ENCODE peak calls at places on chromosomes 13 and 19, in eight cellular contexts. B, R, P, I, Z, V, O and X are unnamed samples.

GRCh38 chr19:4362871-4363545 is 19.6 kb downstream of the MPND start:
- DNase-seq in B (no peak), R (no peak), P (no peak), I (no peak), Z (no peak), V (no peak), O (no peak), X (no peak)

GRCh38 chr13:28717170-28717569 is 1.6 kb downstream of the SLC46A3 start:
- DNase-seq in B (no peak), R (no peak), P (no peak), I (no peak), Z (no peak), V (no peak), O (no peak), X (no peak)

GRCh38 chr13:48862572-48862971 is 113.1 kb upstream of the FNDC3A start:
- DNase-seq in B (no peak), R (no peak), P (no peak), I (no peak), Z (no peak), V (no peak), O (peak; percentile 33), X (peak; percentile 97)

GRCh38 chr19:10761443-10762242 is 43.8 kb downstream of the DNM2 start:
- DNase-seq in B (no peak), R (no peak), P (no peak), I (no peak), Z (no peak), V (no peak), O (no peak), X (no peak)

GRCh38 chr13:45728759-45729158 is 26.6 kb downstream of the CBY2 start:
- DNase-seq in B (no peak), R (peak; percentile 10), P (no peak), I (no peak), Z (no peak), V (no peak), O (no peak), X (peak; percentile 76)

GRCh38 chr19:30689474-30689873 is 317.3 kb downstream of the ZNF536 start:
- DNase-seq in B (no peak), R (no peak), P (no peak), I (no peak), Z (no peak), V (no peak), O (no peak), X (no peak)

GRCh38 chr19:48881741-48882657 is 9.8 kb downstream of the PPP1R15A start:
- DNase-seq in B (no peak), R (no peak), P (no peak), I (no peak), Z (no peak), V (no peak), O (no peak), X (peak; percentile 63)

GRCh38 chr19:55132453-55133129 is 15.2 kb upstream of the PPP1R12C start:
- DNase-seq in B (no peak), R (no peak), P (no peak), I (no peak), Z (no peak), V (no peak), O (no peak), X (peak; percentile 43)

GRCh38 chr19:3968556-3969434 is 2.1 kb downstream of the DAPK3 start:
- DNase-seq in B (peak; percentile 94), R (peak; percentile 100), P (peak; percentile 100), I (peak; percentile 98), Z (no peak), V (peak; percentile 99), O (peak; percentile 99), X (peak; percentile 26)

GRCh38 chr19:49749055-49749716 is 13.9 kb downstream of the TSKS start:
- DNase-seq in B (no peak), R (peak; percentile 39), P (no peak), I (no peak), Z (no peak), V (peak; percentile 17), O (peak; percentile 50), X (no peak)

GRCh38 chr13:27012482-27013197 is 159.0 kb downstream of the USP12 start:
- DNase-seq in B (no peak), R (peak; percentile 76), P (peak; percentile 34), I (peak; percentile 33), Z (no peak), V (peak; percentile 66), O (peak; percentile 76), X (peak; percentile 27)

GRCh38 chr19:18500376-18500775 is 21.5 kb downstream of the ELL start:
- DNase-seq in B (no peak), R (no peak), P (no peak), I (no peak), Z (no peak), V (no peak), O (no peak), X (no peak)

GRCh38 chr19:51029718-51030117 is 3.3 kb upstream of the KLK11 start:
- DNase-seq in B (no peak), R (no peak), P (no peak), I (no peak), Z (no peak), V (no peak), O (no peak), X (no peak)

GRCh38 chr19:46861691-46862503 is 1.1 kb downstream of the ARHGAP35 start:
- DNase-seq in B (no peak), R (peak; percentile 26), P (no peak), I (no peak), Z (no peak), V (no peak), O (peak; percentile 32), X (no peak)

GRCh38 chr13:37492741-37493514 is 105.6 kb downstream of the POSTN start:
- DNase-seq in B (no peak), R (peak; percentile 94), P (peak; percentile 53), I (peak; percentile 99), Z (no peak), V (peak; percentile 84), O (peak; percentile 95), X (no peak)

GRCh38 chr19:46413262-46414031 is at the start of gene CCDC8:
- DNase-seq in B (peak; percentile 90), R (peak; percentile 93), P (peak; percentile 87), I (peak; percentile 69), Z (no peak), V (peak; percentile 64), O (peak; percentile 98), X (no peak)

GRCh38 chr19:7582446-7582845 is 13.2 kb upstream of the CAMSAP3 start:
- DNase-seq in B (no peak), R (no peak), P (no peak), I (no peak), Z (no peak), V (no peak), O (no peak), X (no peak)

GRCh38 chr13:75271851-75272250 is 210.1 kb downstream of the TBC1D4 start:
- DNase-seq in B (no peak), R (peak; percentile 7), P (no peak), I (peak; percentile 19), Z (no peak), V (no peak), O (peak; percentile 31), X (no peak)

GRCh38 chr13:97030705-97031452 is 36.6 kb upstream of the OXGR1 start:
- DNase-seq in B (peak; percentile 50), R (peak; percentile 46), P (peak; percentile 4), I (no peak), Z (no peak), V (peak; percentile 37), O (peak; percentile 86), X (peak; percentile 18)

GRCh38 chr19:7673995-7674667 is 2.8 kb upstream of the MCEMP1 start:
- DNase-seq in B (no peak), R (peak; percentile 65), P (no peak), I (no peak), Z (no peak), V (peak; percentile 41), O (peak; percentile 68), X (peak; percentile 100)

GRCh38 chr19:45577111-45577905 is 7.3 kb downstream of the OPA3 start:
- DNase-seq in B (no peak), R (peak; percentile 92), P (peak; percentile 80), I (peak; percentile 53), Z (no peak), V (peak; percentile 96), O (peak; percentile 97), X (no peak)

GRCh38 chr19:898663-899062 is 5.4 kb downstream of the RNU6-9 start:
- DNase-seq in B (no peak), R (no peak), P (no peak), I (no peak), Z (peak; percentile 71), V (no peak), O (no peak), X (no peak)

GRCh38 chr13:33678906-33679657 is 138.9 kb upstream of the RFC3 start:
- DNase-seq in B (no peak), R (no peak), P (no peak), I (no peak), Z (peak; percentile 25), V (no peak), O (peak; percentile 70), X (no peak)

GRCh38 chr13:35723061-35723461 is 246.6 kb upstream of the MAB21L1 start:
- DNase-seq in B (no peak), R (peak; percentile 41), P (no peak), I (no peak), Z (no peak), V (no peak), O (peak; percentile 71), X (peak; percentile 69)

GRCh38 chr13:108656742-108657141 is 27.3 kb downstream of the MYO16 start:
- DNase-seq in B (no peak), R (no peak), P (no peak), I (no peak), Z (no peak), V (no peak), O (no peak), X (no peak)

GRCh38 chr13:99316657-99317244 is 9.6 kb upstream of the GPR183 start:
- DNase-seq in B (no peak), R (no peak), P (no peak), I (no peak), Z (no peak), V (no peak), O (peak; percentile 44), X (peak; percentile 37)

GRCh38 chr19:2051771-2052704 is 994 bp upstream of the MKNK2 start:
- DNase-seq in B (no peak), R (peak; percentile 29), P (no peak), I (no peak), Z (peak; percentile 80), V (no peak), O (no peak), X (peak; percentile 25)

GRCh38 chr19:50679177-50680125 is 30.2 kb downstream of the C19orf81 start:
- DNase-seq in B (peak; percentile 15), R (peak; percentile 72), P (peak; percentile 36), I (no peak), Z (peak; percentile 82), V (peak; percentile 80), O (peak; percentile 62), X (peak; percentile 83)

GRCh38 chr13:26742691-26743358 is 17.8 kb downstream of the GPR12 start:
- DNase-seq in B (no peak), R (no peak), P (no peak), I (no peak), Z (no peak), V (no peak), O (no peak), X (no peak)

GRCh38 chr13:102277286-102277685 is 124.6 kb downstream of the FGF14 start:
- DNase-seq in B (no peak), R (no peak), P (no peak), I (no peak), Z (no peak), V (no peak), O (no peak), X (no peak)